ENCODE peak calls at places on chromosomes 13 and 19, in four cellular contexts. Q is hypothalamus; C is ELR; M is activated T-cell treated with anti-CD3 and anti-CD28 coated beads, Interleukin-2, amount 50 U/mL, for 72 hours. V is an unnamed sample.

GRCh38 chr13:46638262-46638661 is 85.3 kb downstream of the LRCH1 start:
- DNase-seq in C (no peak), M (no peak), Q (no peak), V (no peak)

GRCh38 chr19:30856376-30856775 is 484.2 kb downstream of the ZNF536 start:
- DNase-seq in M (no peak), Q (no peak), C (no peak), V (no peak)

GRCh38 chr13:107518780-107519179 is 696.6 kb downstream of the LIG4 start:
- DNase-seq in M (no peak), C (no peak), Q (no peak), V (no peak)

GRCh38 chr19:52936151-52936957 is 13.1 kb upstream of the ZNF888 start:
- DNase-seq in M (no peak), C (no peak), Q (no peak), V (no peak)

GRCh38 chr19:7482584-7483439 is 6.0 kb downstream of the PEX11G start:
- DNase-seq in C (no peak), Q (no peak), M (no peak), V (no peak)

GRCh38 chr19:44512326-44513298 is 12.3 kb upstream of the ZNF180 start:
- DNase-seq in C (peak; percentile 66), Q (no peak), M (peak; percentile 26), V (no peak)

GRCh38 chr19:485583-486236 is 10.6 kb upstream of the MADCAM1 start:
- DNase-seq in M (no peak), Q (peak; percentile 36), C (peak; percentile 74), V (peak; percentile 96)

GRCh38 chr19:5173993-5174392 is 166.6 kb downstream of the PTPRS start:
- DNase-seq in C (no peak), M (no peak), Q (no peak), V (no peak)

GRCh38 chr19:33186835-33187540 is 7.1 kb upstream of the LRP3 start:
- DNase-seq in Q (no peak), M (no peak), C (no peak), V (peak; percentile 22)

GRCh38 chr13:23554000-23554399 is 16.2 kb upstream of the TNFRSF19 start:
- DNase-seq in C (peak; percentile 44), M (no peak), Q (no peak), V (no peak)

GRCh38 chr19:48596679-48597465 is 9.7 kb upstream of the SPACA4 start:
- DNase-seq in Q (no peak), M (peak; percentile 47), C (no peak), V (no peak)

V was measured in globus pallidus.